ENCODE peak calls at places on chromosome 9, in ten cellular contexts. Z, Q, R, H, A, X, P, M, U and F are unnamed samples. For H3K4me1, the result is how much of the 10 kb centered on the place peaks cover.

GRCh38 chr9:35517552-35518211 is 27.8 kb downstream of the RUSC2 start:
- DNase-seq in Z (no peak), Q (no peak), R (no peak), H (no peak), A (no peak), X (no peak), P (no peak), M (no peak), U (no peak), F (no peak)

GRCh38 chr9:97324954-97325353 is 17.5 kb downstream of the CCDC180 start:
- DNase-seq in Z (no peak), Q (no peak), R (no peak), H (no peak), A (no peak), X (no peak), P (no peak), M (no peak), U (no peak), F (no peak)

GRCh38 chr9:134163374-134164196 is 779 bp downstream of the RNU6ATAC start:
- DNase-seq in Z (peak), Q (peak), R (peak), H (no peak), A (peak), X (peak), P (no peak), M (peak), U (peak), F (peak)

GRCh38 chr9:108675708-108676107 is 180.1 kb downstream of the ACTL7B start:
- DNase-seq in Z (no peak), Q (no peak), R (no peak), H (no peak), A (no peak), X (no peak), P (no peak), M (no peak), U (no peak), F (no peak)

GRCh38 chr9:134535171-134535570 is 106.4 kb upstream of the COL5A1 start:
- DNase-seq in Z (no peak), Q (no peak), R (no peak), H (no peak), A (no peak), X (no peak), P (no peak), M (no peak), U (no peak), F (no peak)

GRCh38 chr9:109143881-109144562 is 23.0 kb downstream of the FRRS1L start:
- DNase-seq in Z (peak), Q (peak), R (peak), H (no peak), A (no peak), X (peak), P (peak), M (peak), U (peak), F (peak)

GRCh38 chr9:70602364-70603019 is 188.0 kb upstream of the KLF9 start:
- DNase-seq in Z (peak), Q (peak), R (peak), H (peak), A (peak), X (peak), P (peak), M (peak), U (peak), F (peak)

GRCh38 chr9:24931894-24932293 is 386.2 kb upstream of the IZUMO3 start:
- DNase-seq in Z (no peak), Q (no peak), R (no peak), H (no peak), A (no peak), X (no peak), P (no peak), M (no peak), U (no peak), F (no peak)

GRCh38 chr9:72038408-72038807 is 22.0 kb downstream of the C9orf57 start:
- DNase-seq in Z (no peak), Q (no peak), R (no peak), H (no peak), A (no peak), X (no peak), P (no peak), M (peak), U (no peak), F (no peak)

GRCh38 chr9:69535911-69536310 is 136.3 kb downstream of the APBA1 start:
- DNase-seq in Z (no peak), Q (peak), R (no peak), H (no peak), A (peak), X (peak), P (no peak), M (peak), U (no peak), F (no peak)

GRCh38 chr9:104866186-104866585 is 61.8 kb downstream of the ABCA1 start:
- DNase-seq in Z (peak), Q (peak), R (no peak), H (no peak), A (no peak), X (peak), P (no peak), M (no peak), U (no peak), F (no peak)

GRCh38 chr9:130665029-130665430 is 636 bp downstream of the PRDM12 start:
- DNase-seq in Z (no peak), Q (no peak), R (no peak), H (no peak), A (no peak), X (no peak), P (no peak), M (no peak), U (peak), F (no peak)

GRCh38 chr9:38358390-38359296 is 33.9 kb upstream of the ALDH1B1 start:
- DNase-seq in Z (no peak), Q (no peak), R (no peak), H (no peak), A (no peak), X (peak), P (no peak), M (no peak), U (no peak), F (no peak)

GRCh38 chr9:18936094-18936871 is 96.7 kb downstream of the SAXO1 start:
- DNase-seq in Z (no peak), Q (no peak), R (no peak), H (no peak), A (no peak), X (no peak), P (no peak), M (no peak), U (no peak), F (no peak)

GRCh38 chr9:128142061-128142460 is 7.2 kb upstream of the LCN2 start:
- DNase-seq in Z (no peak), Q (no peak), R (no peak), H (no peak), A (no peak), X (no peak), P (no peak), M (no peak), U (no peak), F (no peak)

GRCh38 chr9:98886691-98887229 is 56.9 kb upstream of the COL15A1 start:
- DNase-seq in Z (no peak), Q (no peak), R (no peak), H (no peak), A (peak), X (no peak), P (peak), M (no peak), U (no peak), F (no peak)

GRCh38 chr9:85715587-85715986 is 26.2 kb downstream of the AGTPBP1 start:
- DNase-seq in Z (no peak), Q (no peak), R (no peak), H (no peak), A (no peak), X (no peak), P (no peak), M (no peak), U (no peak), F (no peak)

GRCh38 chr9:23044549-23044948 is 597.9 kb downstream of the DMRTA1 start:
- DNase-seq in Z (peak), Q (peak), R (no peak), H (no peak), A (peak), X (no peak), P (no peak), M (no peak), U (no peak), F (peak)

GRCh38 chr9:82421498-82421897 is 432.9 kb downstream of the SPATA31D1 start:
- DNase-seq in Z (no peak), Q (no peak), R (no peak), H (no peak), A (no peak), X (no peak), P (no peak), M (no peak), U (no peak), F (no peak)

GRCh38 chr9:129312251-129312650 is 134.2 kb upstream of the IER5L start:
- DNase-seq in Z (no peak), Q (no peak), R (no peak), H (no peak), A (no peak), X (no peak), P (no peak), M (no peak), U (no peak), F (no peak)

GRCh38 chr9:26470287-26470686 is 422.3 kb downstream of the CAAP1 start:
- DNase-seq in Z (no peak), Q (no peak), R (no peak), H (no peak), A (no peak), X (no peak), P (no peak), M (no peak), U (no peak), F (no peak)

GRCh38 chr9:23611874-23612273 is 214.2 kb downstream of the ELAVL2 start:
- DNase-seq in Z (no peak), Q (no peak), R (no peak), H (no peak), A (peak), X (peak), P (no peak), M (no peak), U (no peak), F (no peak)

GRCh38 chr9:129838707-129839259 is 3.5 kb downstream of the USP20 start:
- DNase-seq in Z (peak), Q (peak), R (no peak), H (no peak), A (no peak), X (peak), P (peak), M (peak), U (no peak), F (peak)

DNA sequence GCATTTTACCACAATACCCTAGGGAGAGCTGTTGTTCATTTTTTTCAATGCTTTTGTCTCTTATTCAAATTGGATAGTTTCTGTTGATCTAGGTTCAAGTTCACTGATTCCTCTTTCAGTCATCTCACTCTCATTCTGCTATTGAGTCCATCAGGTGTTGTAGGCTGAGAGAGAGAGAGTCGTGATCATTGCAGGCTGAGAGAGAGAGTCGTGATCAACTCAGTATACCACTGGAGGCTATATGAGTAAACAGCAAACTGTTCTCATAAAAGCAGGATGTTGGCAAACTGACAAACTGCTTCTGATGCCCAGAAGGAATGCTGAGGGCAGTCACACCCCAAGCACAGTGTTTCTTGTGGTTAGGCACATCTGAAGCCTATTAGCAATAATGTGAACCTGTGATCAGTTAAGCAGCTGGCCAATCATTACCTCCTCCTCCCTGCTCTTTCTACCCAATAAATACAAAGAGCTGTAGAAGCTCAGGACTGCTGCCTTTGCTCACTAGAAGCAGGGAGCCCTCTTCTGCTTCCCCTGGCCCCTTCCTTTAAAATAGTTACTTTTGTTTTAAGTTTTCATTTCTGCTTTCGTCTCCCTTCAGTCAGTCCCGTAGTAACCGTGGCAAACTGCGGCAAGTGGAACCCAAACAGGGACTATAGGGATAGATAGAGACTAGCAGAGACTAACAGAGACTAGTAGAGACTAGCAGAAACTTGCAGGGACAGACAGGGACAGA is 476.1 kb upstream of the ACO1 start:
- DNase-seq in Z (peak), Q (peak), R (no peak), H (no peak), A (no peak), X (no peak), P (no peak), M (no peak), U (no peak), F (peak)
- H3K4me3 ChIP-seq in Z (no peak), Q (no peak), R (no peak), H (no peak), A (no peak), X (no peak), P (no peak), M (no peak), U (no peak), F (no peak)

GRCh38 chr9:95074632-95075269 is 242.8 kb downstream of the FANCC start:
- DNase-seq in Z (no peak), Q (no peak), R (no peak), H (no peak), A (no peak), X (no peak), P (no peak), M (no peak), U (no peak), F (no peak)

GRCh38 chr9:95071925-95072324 is 245.6 kb downstream of the FANCC start:
- DNase-seq in Z (no peak), Q (no peak), R (no peak), H (no peak), A (no peak), X (no peak), P (no peak), M (no peak), U (no peak), F (no peak)

GRCh38 chr9:95073042-95073607 is 244.4 kb downstream of the FANCC start:
- DNase-seq in Z (peak), Q (peak), R (peak), H (no peak), A (no peak), X (no peak), P (peak), M (peak), U (peak), F (no peak)

GRCh38 chr9:95075700-95076099 is 241.8 kb downstream of the FANCC start:
- DNase-seq in Z (no peak), Q (no peak), R (no peak), H (no peak), A (no peak), X (no peak), P (no peak), M (no peak), U (no peak), F (no peak)

GRCh38 chr9:95073918-95074317 is 243.6 kb downstream of the FANCC start:
- DNase-seq in Z (no peak), Q (no peak), R (no peak), H (no peak), A (no peak), X (no peak), P (no peak), M (no peak), U (no peak), F (no peak)
- H3K4me1 ChIP-seq in Z (under half), Q (under half), R (under half), H (under half), A (under half), X (under half), P (under half), M (under half), U (under half), F (under half)

DNA sequence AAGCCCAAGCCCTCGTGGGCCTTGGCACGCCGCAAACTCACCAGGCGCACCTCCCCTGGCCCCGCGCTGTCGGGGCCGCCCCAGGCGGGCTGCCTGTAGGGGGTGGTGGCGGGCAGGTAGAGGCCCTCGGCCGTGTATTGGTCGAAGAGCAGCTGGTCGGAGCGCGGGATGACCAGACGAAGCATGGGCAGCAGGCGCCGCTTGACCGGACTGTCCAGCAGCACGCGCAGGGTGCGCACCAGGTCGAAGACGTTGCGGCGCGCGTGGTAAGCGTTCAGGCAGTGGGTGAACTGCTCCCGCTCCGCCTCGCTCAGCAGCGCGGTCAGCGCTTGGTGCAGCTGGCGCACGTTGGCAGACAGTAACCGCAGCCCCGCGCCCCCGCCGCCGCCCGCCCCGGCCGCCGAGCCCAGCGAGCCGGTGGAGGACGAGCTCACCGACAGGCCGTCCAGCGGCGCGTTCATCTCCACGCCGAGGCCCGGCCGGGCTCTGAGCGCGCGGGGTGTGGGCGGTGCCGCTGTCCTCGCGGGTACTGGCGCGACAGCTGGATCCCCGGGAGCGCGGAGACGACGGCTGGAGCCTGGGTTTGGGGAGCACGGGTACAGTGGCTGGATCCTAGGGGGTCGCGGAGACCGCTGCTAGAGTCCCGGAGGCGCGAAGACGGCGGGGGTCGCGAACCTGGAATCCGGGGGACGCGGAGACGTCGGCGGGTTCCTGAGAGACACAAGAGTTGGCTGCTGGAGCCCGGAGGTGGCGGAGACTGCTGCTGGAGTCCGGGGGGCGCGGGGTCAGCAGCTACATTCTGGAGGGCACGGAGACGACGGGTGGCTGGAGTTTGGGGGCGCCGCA is 709 bp downstream of the WHRN start:
- DNase-seq in Z (peak), Q (peak), R (peak), H (no peak), A (peak), X (peak), P (peak), M (peak), U (peak), F (peak)
- TF ChIP-seq EZH2 in Z (no peak), Q (no peak), R (no peak), H (no peak), A (peak), X (peak), P (no peak), M (peak), U (peak), F (no peak)

GRCh38 chr9:121935744-121936143 is 157.4 kb downstream of the TTLL11 start:
- DNase-seq in Z (no peak), Q (no peak), R (peak), H (no peak), A (no peak), X (no peak), P (no peak), M (no peak), U (peak), F (no peak)

GRCh38 chr9:121939643-121940042 is 153.5 kb downstream of the TTLL11 start:
- DNase-seq in Z (no peak), Q (no peak), R (peak), H (no peak), A (no peak), X (no peak), P (no peak), M (no peak), U (no peak), F (no peak)

GRCh38 chr9:121938621-121939020 is 154.5 kb downstream of the TTLL11 start:
- DNase-seq in Z (no peak), Q (no peak), R (no peak), H (no peak), A (no peak), X (no peak), P (no peak), M (no peak), U (no peak), F (no peak)

GRCh38 chr9:121942313-121942712 is 150.8 kb downstream of the TTLL11 start:
- DNase-seq in Z (no peak), Q (no peak), R (no peak), H (no peak), A (no peak), X (no peak), P (no peak), M (no peak), U (no peak), F (no peak)

DNA sequence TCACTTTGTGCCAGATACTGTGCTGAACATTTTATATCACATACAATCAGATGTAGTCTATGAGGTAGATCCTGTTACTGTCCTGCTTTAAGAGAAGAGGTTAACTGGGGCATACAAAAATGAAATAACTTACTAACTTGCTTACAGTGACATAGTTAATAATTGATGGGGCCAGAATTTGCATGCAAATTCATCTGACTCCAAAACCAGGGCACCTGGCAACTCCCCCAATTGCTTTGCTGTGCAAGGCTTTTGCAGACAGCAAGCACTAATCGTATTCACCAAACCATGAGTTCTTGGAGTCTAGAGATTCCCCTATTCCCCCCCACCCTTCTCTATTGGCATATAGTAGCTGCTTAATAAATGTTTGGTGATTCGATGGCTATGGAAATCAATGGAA is 155.9 kb downstream of the TTLL11 start:
- DNase-seq in Z (no peak), Q (no peak), R (no peak), H (no peak), A (no peak), X (no peak), P (no peak), M (no peak), U (no peak), F (no peak)
- H3K4me3 ChIP-seq in Z (no peak), Q (no peak), R (no peak), H (no peak), A (no peak), X (no peak), P (no peak), M (no peak), U (no peak), F (no peak)

DNA sequence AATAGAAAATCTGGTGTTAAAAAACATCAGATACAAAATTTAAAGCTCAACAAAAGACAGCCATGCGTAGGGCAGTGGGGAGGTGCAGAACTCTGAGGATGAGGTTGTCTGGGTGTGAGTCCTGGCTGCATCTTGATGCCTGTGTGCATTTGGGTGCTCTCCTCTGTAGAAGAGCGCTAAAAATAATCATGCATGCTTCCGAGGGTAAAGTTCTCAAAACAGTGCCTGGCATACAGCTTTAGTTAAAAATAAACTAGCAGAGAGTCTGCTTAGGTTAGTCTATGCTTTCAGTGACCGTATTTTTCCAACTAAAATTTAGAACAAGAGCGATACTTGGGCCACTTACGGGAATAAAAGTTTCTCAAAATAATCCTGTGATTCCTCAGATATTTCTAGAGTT is 55.5 kb upstream of the SPATA31C2 start:
- DNase-seq in Z (no peak), Q (no peak), R (no peak), H (no peak), A (no peak), X (no peak), P (no peak), M (no peak), U (no peak), F (no peak)
- H3K4me1 ChIP-seq in Z (under half), Q (under half), R (under half), H (under half), A (under half), X (under half), P (under half), M (under half), U (under half), F (under half)